ENCODE peak calls at places on chromosomes 12 and 14, in eight cellular contexts. E is Calu3; C is osteocyte; G is PC-9; W is lower leg skin; L is endothelial cell; A is cardiac muscle cell; D is CD8-positive, alpha-beta T cell. V is an unnamed sample.

GRCh38 chr12:9760699-9761406 is at the start of gene CD69:
- DNase-seq in E (peak), L (no peak), A (no peak), C (no peak), W (peak), D (peak), G (no peak), V (no peak)

GRCh38 chr14:29805415-29806123 is 122.1 kb downstream of the PRKD1 start:
- DNase-seq in W (peak), G (no peak), A (no peak), L (no peak), C (no peak), D (no peak), E (peak), V (peak)

GRCh38 chr12:57760347-57760982 is 5.6 kb downstream of the MARCHF9 start:
- DNase-seq in W (no peak), A (peak), G (no peak), C (no peak), D (no peak), E (no peak), L (peak), V (no peak)

GRCh38 chr14:58740584-58740983 is 102.8 kb downstream of the DACT1 start:
- DNase-seq in G (no peak), D (no peak), L (no peak), W (no peak), C (no peak), A (no peak), E (no peak), V (no peak)

GRCh38 chr12:64618953-64619590 is 8.8 kb downstream of the RASSF3 start:
- DNase-seq in D (no peak), C (no peak), A (no peak), L (no peak), G (peak), E (no peak), W (no peak), V (no peak)

GRCh38 chr14:66315548-66315947 is 170.6 kb upstream of the CCDC196 start:
- DNase-seq in D (no peak), W (no peak), C (no peak), L (no peak), G (no peak), A (no peak), E (no peak), V (no peak)

GRCh38 chr14:70709726-70710382 is 68.1 kb downstream of the TTC9 start:
- DNase-seq in A (no peak), L (no peak), W (no peak), G (no peak), E (no peak), C (no peak), D (no peak), V (no peak)

GRCh38 chr14:104694991-104695659 is 5.7 kb downstream of the INF2 start:
- DNase-seq in L (peak), E (no peak), A (no peak), G (no peak), D (no peak), C (no peak), W (no peak), V (no peak)

GRCh38 chr12:54125950-54126695 is 62.7 kb downstream of the SMUG1 start:
- DNase-seq in W (peak), G (no peak), L (no peak), C (no peak), E (peak), D (no peak), A (no peak), V (no peak)

GRCh38 chr12:46269429-46270241 is 792 bp upstream of the SLC38A1 start:
- DNase-seq in D (peak), W (no peak), A (peak), L (peak), C (no peak), G (peak), E (peak), V (no peak)

GRCh38 chr12:110270125-110270962 is 10.7 kb upstream of the ATP2A2 start:
- DNase-seq in E (peak), D (no peak), L (no peak), G (peak), A (peak), C (no peak), W (no peak), V (no peak)

GRCh38 chr14:42112108-42112507 is 505.4 kb downstream of the LRFN5 start:
- DNase-seq in D (no peak), L (no peak), E (no peak), A (no peak), C (no peak), G (no peak), W (no peak), V (no peak)

GRCh38 chr12:13913371-13913770 is 68.0 kb downstream of the GRIN2B start:
- DNase-seq in D (no peak), L (no peak), C (no peak), A (no peak), W (no peak), E (no peak), G (no peak), V (no peak)

GRCh38 chr14:67483599-67484270 is 4.8 kb downstream of the TMEM229B start:
- DNase-seq in D (no peak), E (no peak), W (no peak), C (no peak), L (no peak), G (no peak), A (no peak), V (no peak)

GRCh38 chr12:126160912-126161311 is 1095.7 kb downstream of the AACS start:
- DNase-seq in D (no peak), C (no peak), L (no peak), W (no peak), G (no peak), A (no peak), E (no peak), V (no peak)

GRCh38 chr14:69175130-69175529 is 16.2 kb upstream of the EXD2 start:
- DNase-seq in G (no peak), A (no peak), L (no peak), E (no peak), W (no peak), D (no peak), C (no peak), V (no peak)

GRCh38 chr12:121331268-121331667 is 20.9 kb downstream of the ANAPC5 start:
- DNase-seq in E (no peak), L (no peak), W (no peak), G (no peak), C (no peak), A (no peak), D (no peak), V (no peak)

GRCh38 chr12:60693019-60693626 is 1097.3 kb downstream of the SLC16A7 start:
- DNase-seq in G (no peak), D (no peak), A (no peak), W (no peak), C (no peak), E (no peak), L (no peak), V (no peak)

GRCh38 chr14:35808076-35808657 is 928 bp downstream of the RALGAPA1 start:
- DNase-seq in D (no peak), G (peak), W (no peak), A (no peak), E (peak), L (no peak), C (no peak), V (no peak)

GRCh38 chr12:56243731-56244181 is 13.9 kb downstream of the SLC39A5 start:
- DNase-seq in L (no peak), C (no peak), W (no peak), G (no peak), A (peak), E (no peak), D (no peak), V (no peak)

GRCh38 chr12:121455766-121456420 is 56.0 kb downstream of the RNF34 start:
- DNase-seq in G (no peak), W (no peak), E (no peak), L (no peak), A (no peak), C (no peak), D (no peak), V (no peak)

GRCh38 chr12:120529641-120530314 is 820 bp upstream of the COQ5 start:
- DNase-seq in G (peak), W (no peak), A (peak), C (no peak), L (peak), E (peak), D (no peak), V (no peak)

GRCh38 chr14:28975084-28975483 is 208.5 kb downstream of the FOXG1 start:
- DNase-seq in D (no peak), A (no peak), G (no peak), L (no peak), C (no peak), W (no peak), E (no peak), V (no peak)

DNA sequence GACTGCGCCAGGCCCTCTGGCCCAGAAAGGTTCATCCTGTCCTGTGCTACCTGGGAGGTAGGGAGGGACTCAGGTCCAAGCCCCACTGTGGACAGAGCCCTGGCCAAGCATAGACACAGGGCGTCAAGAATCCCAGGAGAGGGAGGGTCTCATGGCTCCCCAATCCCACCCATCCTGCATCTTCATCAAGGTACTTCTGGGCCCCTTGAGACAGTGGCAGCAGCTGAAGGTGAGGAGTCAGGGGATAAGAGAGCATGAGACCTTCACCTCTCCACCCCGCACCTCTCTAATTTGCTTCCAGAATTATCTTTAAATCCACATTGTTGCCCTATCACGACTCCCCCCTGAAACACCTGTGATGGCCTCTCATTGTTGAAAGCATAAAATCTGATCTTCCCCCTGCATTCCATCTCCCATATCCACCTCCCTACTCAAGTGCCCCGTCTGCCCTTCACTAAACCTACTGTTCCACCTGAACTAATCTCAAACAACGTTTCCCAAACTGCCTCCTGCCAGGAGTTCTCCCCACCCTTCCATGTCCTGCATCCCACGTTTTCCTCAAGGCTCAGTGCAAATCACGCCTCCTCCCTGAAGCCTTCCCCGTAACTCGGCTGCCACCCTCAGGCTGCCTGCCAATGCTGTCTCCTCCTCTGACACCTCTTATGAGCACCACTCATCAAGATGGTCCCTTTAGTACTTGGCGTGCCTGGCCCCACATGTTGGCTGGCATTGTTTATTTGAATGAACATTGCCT is 27.1 kb downstream of the KRT18 start:
- DNase-seq in D (no peak), G (peak), E (peak), L (peak), W (no peak), A (no peak), C (no peak), V (no peak)
- TF ChIP-seq CTCF in D (no peak), G (peak), E (no peak), L (no peak), W (no peak), A (peak), C (peak), V (no peak)

GRCh38 chr14:90444077-90444696 is 47.4 kb downstream of the CALM1 start:
- DNase-seq in W (peak), D (no peak), L (no peak), G (peak), C (no peak), E (peak), A (no peak), V (no peak)
- TF ChIP-seq CTCF in W (no peak), D (no peak), L (no peak), G (no peak), C (no peak), E (no peak), A (no peak), V (no peak)

GRCh38 chr14:96568646-96569045 is 66.5 kb downstream of the PAPOLA start:
- DNase-seq in L (no peak), A (no peak), D (no peak), W (no peak), E (no peak), G (no peak), C (no peak), V (no peak)

GRCh38 chr14:96564389-96564788 is 62.2 kb downstream of the PAPOLA start:
- DNase-seq in G (no peak), E (no peak), A (no peak), C (no peak), L (no peak), D (no peak), W (no peak), V (no peak)

GRCh38 chr14:96571311-96571710 is 69.1 kb downstream of the PAPOLA start:
- DNase-seq in D (no peak), A (no peak), G (no peak), E (no peak), C (no peak), L (no peak), W (no peak), V (no peak)

GRCh38 chr14:96565811-96566210 is 63.6 kb downstream of the PAPOLA start:
- DNase-seq in L (no peak), A (no peak), W (no peak), G (no peak), E (no peak), C (no peak), D (no peak), V (no peak)

GRCh38 chr14:96567289-96567899 is 65.2 kb downstream of the PAPOLA start:
- DNase-seq in A (peak), W (no peak), C (no peak), D (no peak), L (no peak), G (no peak), E (peak), V (no peak)
- TF ChIP-seq CTCF in A (peak), W (no peak), C (peak), D (peak), L (peak), G (peak), E (peak), V (peak)

GRCh38 chr12:7189398-7190267 is at the start of gene PEX5:
- DNase-seq in E (peak), G (peak), W (peak), A (peak), L (peak), C (peak), D (peak), V (peak)
- TF ChIP-seq CTCF in E (no peak), G (no peak), W (no peak), A (no peak), L (no peak), C (no peak), D (no peak), V (no peak)

GRCh38 chr12:69672195-69672594 is 26.9 kb downstream of the BEST3 start:
- DNase-seq in D (no peak), E (no peak), G (no peak), C (no peak), A (no peak), L (no peak), W (no peak), V (no peak)

GRCh38 chr12:69679119-69679518 is 20.0 kb downstream of the BEST3 start:
- DNase-seq in G (no peak), A (no peak), D (no peak), C (no peak), W (no peak), L (no peak), E (no peak), V (no peak)

GRCh38 chr12:69682136-69682755 is 16.9 kb downstream of the BEST3 start:
- DNase-seq in C (no peak), A (no peak), W (no peak), E (no peak), G (no peak), L (no peak), D (no peak), V (no peak)

GRCh38 chr12:69671597-69671996 is 27.5 kb downstream of the BEST3 start:
- DNase-seq in A (no peak), C (no peak), L (no peak), E (no peak), D (no peak), W (no peak), G (no peak), V (no peak)

GRCh38 chr12:69676257-69677012 is 22.7 kb downstream of the BEST3 start:
- DNase-seq in G (no peak), W (no peak), L (no peak), D (no peak), A (no peak), E (no peak), C (no peak), V (no peak)
- TF ChIP-seq CTCF in G (peak), W (no peak), L (no peak), D (no peak), A (no peak), E (no peak), C (peak), V (no peak)

DNA sequence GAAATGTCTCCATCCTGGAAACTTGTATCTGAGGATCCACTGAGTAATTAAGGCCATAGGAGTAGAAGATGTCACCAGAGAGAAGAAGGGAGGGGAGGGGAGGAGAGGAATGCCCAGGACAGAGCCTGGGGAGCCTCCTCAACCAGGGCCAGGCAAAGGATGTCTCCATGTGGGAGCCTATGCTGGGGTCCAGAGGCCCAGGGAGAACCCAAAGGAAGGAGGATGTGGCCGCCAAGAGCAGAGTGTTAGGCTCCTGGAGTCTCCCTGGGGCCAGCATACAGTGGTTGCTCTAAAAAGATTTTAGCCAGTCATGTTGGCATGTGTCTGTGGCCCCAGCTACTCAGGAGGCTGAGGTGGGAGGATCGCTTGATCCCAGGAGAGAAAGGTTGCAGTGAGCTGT is 92.6 kb downstream of the DICER1 start:
- DNase-seq in W (no peak), E (no peak), G (no peak), A (no peak), C (no peak), D (no peak), L (no peak), V (no peak)
- TF ChIP-seq CTCF in W (no peak), E (no peak), G (no peak), A (no peak), C (no peak), D (no peak), L (no peak), V (no peak)

V was measured in thoracic aorta.